ENCODE peak calls at places on chromosome 12, in four cellular contexts. One of them, this sample, is unnamed. For H3K4me1, the result is how much of the 10 kb centered on the place peaks cover.

GRCh38 chr12:58639323-58639934 is 280.9 kb downstream of the LRIG3 start:
- DNase-seq in IMR-90: peak
- DNase-seq in CD8-positive, alpha-beta memory T cell: no peak
- DNase-seq in gastrocnemius medialis: no peak
- DNase-seq in this sample: no peak

GRCh38 chr12:91577586-91578539 is 395.2 kb upstream of the DCN start:
- DNase-seq in IMR-90: peak
- DNase-seq in CD8-positive, alpha-beta memory T cell: peak
- DNase-seq in gastrocnemius medialis: no peak
- DNase-seq in this sample: no peak

GRCh38 chr12:120979862-120980696 is 1.7 kb downstream of the HNF1A start:
- DNase-seq in IMR-90: no peak
- DNase-seq in gastrocnemius medialis: no peak
- DNase-seq in CD8-positive, alpha-beta memory T cell: no peak
- DNase-seq in this sample: no peak

GRCh38 chr12:64522316-64522715 is 70.4 kb downstream of the TBK1 start:
- DNase-seq in IMR-90: peak
- DNase-seq in CD8-positive, alpha-beta memory T cell: no peak
- DNase-seq in gastrocnemius medialis: no peak
- DNase-seq in this sample: no peak

GRCh38 chr12:76551482-76551888 is 8.1 kb downstream of the OSBPL8 start:
- DNase-seq in CD8-positive, alpha-beta memory T cell: no peak
- DNase-seq in gastrocnemius medialis: no peak
- DNase-seq in IMR-90: no peak
- DNase-seq in this sample: no peak

GRCh38 chr12:130041983-130042812 is 120.1 kb upstream of the FZD10 start:
- DNase-seq in gastrocnemius medialis: no peak
- DNase-seq in CD8-positive, alpha-beta memory T cell: no peak
- DNase-seq in IMR-90: no peak
- DNase-seq in this sample: no peak

GRCh38 chr12:27592548-27592947 is 68.5 kb downstream of the PPFIBP1 start:
- DNase-seq in CD8-positive, alpha-beta memory T cell: no peak
- DNase-seq in IMR-90: peak
- DNase-seq in gastrocnemius medialis: no peak
- DNase-seq in this sample: peak

GRCh38 chr12:75489613-75490210 is 9.2 kb downstream of the GLIPR1 start:
- DNase-seq in gastrocnemius medialis: no peak
- DNase-seq in CD8-positive, alpha-beta memory T cell: no peak
- DNase-seq in IMR-90: peak
- DNase-seq in this sample: peak

GRCh38 chr12:131897276-131897675 is 2.9 kb downstream of the ULK1 start:
- DNase-seq in gastrocnemius medialis: no peak
- DNase-seq in IMR-90: no peak
- DNase-seq in CD8-positive, alpha-beta memory T cell: no peak
- DNase-seq in this sample: no peak

GRCh38 chr12:101116911-101117310 is 93.1 kb downstream of the SLC5A8 start:
- DNase-seq in gastrocnemius medialis: no peak
- DNase-seq in CD8-positive, alpha-beta memory T cell: no peak
- DNase-seq in IMR-90: no peak
- DNase-seq in this sample: no peak

GRCh38 chr12:45540661-45541341 is 188.7 kb upstream of the ARID2 start:
- DNase-seq in IMR-90: no peak
- DNase-seq in gastrocnemius medialis: no peak
- DNase-seq in CD8-positive, alpha-beta memory T cell: no peak
- DNase-seq in this sample: no peak

GRCh38 chr12:93358058-93358457 is 19.7 kb upstream of the NUDT4 start:
- DNase-seq in gastrocnemius medialis: no peak
- DNase-seq in CD8-positive, alpha-beta memory T cell: no peak
- DNase-seq in IMR-90: no peak
- DNase-seq in this sample: no peak

GRCh38 chr12:52522346-52523011 is 2.3 kb upstream of the KRT5 start:
- DNase-seq in gastrocnemius medialis: no peak
- DNase-seq in IMR-90: no peak
- DNase-seq in CD8-positive, alpha-beta memory T cell: no peak
- DNase-seq in this sample: peak

GRCh38 chr12:52082026-52082667 is 2.6 kb downstream of the SMIM41 start:
- DNase-seq in IMR-90: peak
- DNase-seq in CD8-positive, alpha-beta memory T cell: no peak
- DNase-seq in gastrocnemius medialis: no peak
- DNase-seq in this sample: no peak

GRCh38 chr12:121036810-121037326 is 2.2 kb downstream of the OASL start:
- DNase-seq in CD8-positive, alpha-beta memory T cell: peak
- DNase-seq in gastrocnemius medialis: no peak
- DNase-seq in IMR-90: peak
- DNase-seq in this sample: peak

GRCh38 chr12:97754306-97754705 is 291.7 kb downstream of the RMST start:
- DNase-seq in gastrocnemius medialis: no peak
- DNase-seq in CD8-positive, alpha-beta memory T cell: no peak
- DNase-seq in IMR-90: no peak
- DNase-seq in this sample: no peak

GRCh38 chr12:87427770-87428169 is 601.4 kb downstream of the C12orf50 start:
- DNase-seq in IMR-90: no peak
- DNase-seq in CD8-positive, alpha-beta memory T cell: no peak
- DNase-seq in gastrocnemius medialis: no peak
- DNase-seq in this sample: peak

GRCh38 chr12:98606367-98606985 is 13.0 kb downstream of the SLC25A3 start:
- DNase-seq in gastrocnemius medialis: no peak
- DNase-seq in CD8-positive, alpha-beta memory T cell: no peak
- DNase-seq in IMR-90: no peak
- DNase-seq in this sample: no peak

GRCh38 chr12:39884616-39885125 is 221.2 kb downstream of the SLC2A13 start:
- DNase-seq in gastrocnemius medialis: no peak
- DNase-seq in CD8-positive, alpha-beta memory T cell: no peak
- DNase-seq in IMR-90: no peak
- DNase-seq in this sample: peak

GRCh38 chr12:132239796-132240668 is 89.4 kb downstream of the GALNT9 start:
- DNase-seq in gastrocnemius medialis: no peak
- DNase-seq in IMR-90: no peak
- DNase-seq in CD8-positive, alpha-beta memory T cell: no peak
- DNase-seq in this sample: no peak

GRCh38 chr12:81998761-81999378 is 239.7 kb upstream of the PPFIA2 start:
- DNase-seq in IMR-90: no peak
- DNase-seq in gastrocnemius medialis: no peak
- DNase-seq in CD8-positive, alpha-beta memory T cell: no peak
- DNase-seq in this sample: peak

GRCh38 chr12:106304001-106304421 is 1.5 kb downstream of the TCP11L2 start:
- DNase-seq in gastrocnemius medialis: no peak
- DNase-seq in IMR-90: no peak
- DNase-seq in CD8-positive, alpha-beta memory T cell: no peak
- DNase-seq in this sample: no peak

GRCh38 chr12:120994589-120995337 is 16.4 kb downstream of the HNF1A start:
- DNase-seq in gastrocnemius medialis: no peak
- DNase-seq in CD8-positive, alpha-beta memory T cell: no peak
- DNase-seq in IMR-90: no peak
- DNase-seq in this sample: peak

GRCh38 chr12:72815421-72815820 is 543.3 kb downstream of the TRHDE start:
- DNase-seq in gastrocnemius medialis: no peak
- DNase-seq in CD8-positive, alpha-beta memory T cell: no peak
- DNase-seq in IMR-90: no peak
- DNase-seq in this sample: no peak

GRCh38 chr12:55719371-55719770 is 822 bp upstream of the RDH5 start:
- DNase-seq in CD8-positive, alpha-beta memory T cell: no peak
- DNase-seq in IMR-90: no peak
- DNase-seq in gastrocnemius medialis: no peak
- DNase-seq in this sample: no peak

GRCh38 chr12:84661732-84662326 is 250.8 kb downstream of the SLC6A15 start:
- DNase-seq in gastrocnemius medialis: no peak
- DNase-seq in IMR-90: peak
- DNase-seq in CD8-positive, alpha-beta memory T cell: no peak
- DNase-seq in this sample: peak

GRCh38 chr12:62859203-62859799 is 75.6 kb downstream of the PPM1H start:
- DNase-seq in CD8-positive, alpha-beta memory T cell: no peak
- DNase-seq in gastrocnemius medialis: no peak
- DNase-seq in IMR-90: no peak
- DNase-seq in this sample: no peak

GRCh38 chr12:63787306-63787705 is 7.6 kb downstream of the RXYLT1 start:
- DNase-seq in gastrocnemius medialis: no peak
- DNase-seq in IMR-90: peak
- DNase-seq in CD8-positive, alpha-beta memory T cell: no peak
- DNase-seq in this sample: no peak

GRCh38 chr12:118436986-118437385 is 60.6 kb downstream of the SUDS3 start:
- DNase-seq in CD8-positive, alpha-beta memory T cell: no peak
- DNase-seq in gastrocnemius medialis: no peak
- DNase-seq in IMR-90: peak
- DNase-seq in this sample: no peak

GRCh38 chr12:92194566-92194965 is 48.9 kb upstream of the BTG1 start:
- DNase-seq in gastrocnemius medialis: no peak
- DNase-seq in CD8-positive, alpha-beta memory T cell: no peak
- DNase-seq in IMR-90: no peak
- DNase-seq in this sample: no peak

GRCh38 chr12:673849-674248 is 10.6 kb upstream of the NINJ2 start:
- DNase-seq in IMR-90: no peak
- DNase-seq in gastrocnemius medialis: no peak
- DNase-seq in CD8-positive, alpha-beta memory T cell: no peak
- DNase-seq in this sample: no peak
- H3K4me1 ChIP-seq in IMR-90: under half
- H3K4me1 ChIP-seq in gastrocnemius medialis: under half
- H3K4me1 ChIP-seq in CD8-positive, alpha-beta memory T cell: under half
- H3K4me1 ChIP-seq in this sample: under half

DNA sequence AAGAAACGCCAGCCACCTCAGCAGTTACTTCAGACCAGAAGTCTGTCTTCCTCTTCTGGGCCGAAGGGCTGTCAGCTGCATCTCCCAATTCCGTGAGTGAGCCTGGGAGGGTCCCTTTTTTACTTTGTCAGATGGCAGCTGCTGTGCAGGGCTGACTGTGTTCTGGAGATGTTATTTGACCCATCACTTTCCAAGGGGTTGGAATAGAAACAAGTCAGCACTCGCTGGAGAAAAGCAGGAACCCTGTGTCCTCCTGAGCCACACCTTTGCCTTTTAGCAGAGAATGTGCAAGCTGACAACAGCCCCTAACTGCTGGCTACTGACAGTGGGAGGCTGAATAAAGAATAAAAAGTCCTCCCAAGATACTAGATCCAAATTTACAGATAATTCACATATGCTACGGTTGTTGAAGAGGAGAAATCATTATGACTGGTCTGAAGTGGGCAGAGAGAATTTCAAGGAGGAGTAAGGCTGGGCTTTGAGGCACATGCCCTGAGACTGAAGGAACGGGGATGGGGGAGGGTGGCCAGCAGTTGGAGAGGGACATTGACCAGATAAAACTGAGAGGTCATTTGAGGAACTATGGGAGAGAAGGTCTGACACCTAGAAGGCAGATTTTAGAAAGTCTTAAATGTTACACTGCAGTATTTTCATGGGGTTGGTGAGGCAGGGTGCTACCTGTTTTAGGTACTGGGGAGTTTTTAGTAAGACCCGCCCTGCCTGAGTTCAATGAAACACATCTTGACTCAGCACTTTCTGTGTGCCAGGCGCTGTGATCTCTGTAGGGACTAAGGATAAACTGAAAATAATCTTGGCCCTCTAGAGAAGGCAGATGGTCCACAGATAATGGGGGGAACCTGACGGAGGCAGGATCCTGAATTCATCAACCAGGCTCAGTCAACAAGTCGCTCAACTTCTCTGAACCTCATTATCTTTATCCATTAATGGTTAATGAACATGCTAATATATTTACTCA is 27.4 kb downstream of the FAM234B start:
- DNase-seq in CD8-positive, alpha-beta memory T cell: no peak
- DNase-seq in gastrocnemius medialis: no peak
- DNase-seq in IMR-90: no peak
- DNase-seq in this sample: peak
- H3K27ac ChIP-seq in CD8-positive, alpha-beta memory T cell: no peak
- H3K27ac ChIP-seq in gastrocnemius medialis: no peak
- H3K27ac ChIP-seq in IMR-90: no peak
- H3K27ac ChIP-seq in this sample: peak

GRCh38 chr12:6228535-6229223 is 28.5 kb downstream of the CD9 start:
- DNase-seq in IMR-90: no peak
- DNase-seq in CD8-positive, alpha-beta memory T cell: no peak
- DNase-seq in gastrocnemius medialis: peak
- DNase-seq in this sample: no peak

GRCh38 chr12:6226002-6226700 is 26.0 kb downstream of the CD9 start:
- DNase-seq in gastrocnemius medialis: peak
- DNase-seq in CD8-positive, alpha-beta memory T cell: no peak
- DNase-seq in IMR-90: peak
- DNase-seq in this sample: peak

GRCh38 chr12:6225630-6226001 is 25.4 kb downstream of the CD9 start:
- DNase-seq in gastrocnemius medialis: no peak
- DNase-seq in CD8-positive, alpha-beta memory T cell: no peak
- DNase-seq in IMR-90: no peak
- DNase-seq in this sample: peak

GRCh38 chr12:6224550-6224949 is 24.4 kb downstream of the CD9 start:
- DNase-seq in gastrocnemius medialis: no peak
- DNase-seq in CD8-positive, alpha-beta memory T cell: no peak
- DNase-seq in IMR-90: no peak
- DNase-seq in this sample: no peak

DNA sequence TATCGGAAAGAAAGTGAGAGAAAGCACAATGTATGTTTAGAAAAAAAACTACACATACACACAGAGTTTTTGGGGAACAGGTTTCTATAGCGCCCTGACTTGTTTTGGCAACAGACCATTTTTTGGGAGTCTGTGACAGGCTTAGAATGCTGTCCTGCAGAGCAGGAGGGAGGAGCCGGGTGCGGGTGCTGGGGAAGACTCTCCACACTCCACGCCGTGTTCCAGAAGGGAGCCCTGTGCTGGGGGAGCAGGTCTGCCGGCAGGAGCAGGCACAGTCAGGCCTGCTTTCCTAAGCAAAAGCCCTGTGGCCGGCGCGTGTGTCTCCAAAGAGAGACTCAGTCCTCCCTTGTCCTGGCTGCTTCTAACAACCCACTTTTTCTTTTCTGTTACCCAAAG is 26.5 kb downstream of the CD9 start:
- DNase-seq in IMR-90: no peak
- DNase-seq in CD8-positive, alpha-beta memory T cell: no peak
- DNase-seq in gastrocnemius medialis: no peak
- DNase-seq in this sample: no peak
- H3K4me1 ChIP-seq in IMR-90: under half
- H3K4me1 ChIP-seq in CD8-positive, alpha-beta memory T cell: under half
- H3K4me1 ChIP-seq in gastrocnemius medialis: half or more
- H3K4me1 ChIP-seq in this sample: half or more

DNA sequence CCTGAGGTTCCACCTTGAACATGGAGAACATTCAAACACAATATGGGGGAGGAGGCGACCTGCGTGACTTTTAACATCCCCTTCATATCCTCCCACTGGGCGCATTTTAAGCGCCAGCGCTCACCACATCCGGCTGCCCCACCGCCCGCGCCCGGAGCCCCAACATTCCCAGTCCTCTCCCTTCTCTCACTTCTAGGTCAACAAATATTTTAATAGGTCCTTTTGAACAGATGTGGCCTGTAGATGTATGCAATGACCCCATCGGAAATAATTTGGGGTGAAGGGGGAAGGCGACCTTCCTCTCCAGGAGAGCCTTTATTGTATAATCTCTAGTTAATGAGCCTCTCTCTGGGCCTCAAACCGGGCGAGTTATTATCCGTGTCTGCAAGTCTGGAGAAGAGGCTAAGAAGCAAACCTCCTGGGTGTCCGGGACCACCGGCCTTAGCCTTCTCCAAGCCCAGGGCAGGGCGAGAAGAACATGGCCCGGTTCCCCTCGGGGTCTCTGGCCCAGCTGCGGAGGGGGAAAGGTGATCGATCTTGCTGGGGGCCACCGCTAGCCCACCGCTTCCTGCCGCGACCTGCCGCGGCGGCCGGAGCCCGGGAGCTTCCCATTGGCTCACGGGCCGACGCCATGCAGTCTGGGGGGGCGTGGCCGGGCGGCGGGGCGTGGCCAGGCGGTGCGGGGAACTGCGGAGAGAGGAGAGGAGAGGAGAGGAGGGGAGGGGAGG is 83.2 kb upstream of the HMGA2 start:
- DNase-seq in CD8-positive, alpha-beta memory T cell: peak
- DNase-seq in IMR-90: peak
- DNase-seq in gastrocnemius medialis: peak
- DNase-seq in this sample: peak
- H3K27ac ChIP-seq in CD8-positive, alpha-beta memory T cell: no peak
- H3K27ac ChIP-seq in IMR-90: peak
- H3K27ac ChIP-seq in gastrocnemius medialis: no peak
- H3K27ac ChIP-seq in this sample: no peak

This sample was measured in foreskin keratinocyte.